ENCODE peak calls at places on chromosomes 3 and 15, in five cellular contexts. N, W, S, M and Y are unnamed samples.

GRCh38 chr3:126450219-126450618 is 25.5 kb downstream of the ZXDC start:
- DNase-seq in N (no peak), W (no peak), S (no peak), M (no peak), Y (no peak)

GRCh38 chr3:109023656-109024254 is 70.1 kb upstream of the GUCA1C start:
- DNase-seq in N (peak), W (no peak), S (peak), M (peak), Y (peak)

GRCh38 chr3:85228966-85229365 is 270.2 kb downstream of the CADM2 start:
- DNase-seq in N (no peak), W (no peak), S (no peak), M (no peak), Y (no peak)

GRCh38 chr3:8981296-8981695 is 18.0 kb upstream of the RAD18 start:
- DNase-seq in N (no peak), W (no peak), S (no peak), M (no peak), Y (no peak)

GRCh38 chr15:75695634-75696302 is 16.9 kb downstream of the CSPG4 start:
- DNase-seq in N (no peak), W (no peak), S (no peak), M (no peak), Y (no peak)

GRCh38 chr3:129829640-129830039 is 63.9 kb downstream of the TMCC1 start:
- DNase-seq in N (peak), W (no peak), S (peak), M (peak), Y (peak)

GRCh38 chr15:90683876-90684275 is 33.3 kb upstream of the BLM start:
- DNase-seq in N (no peak), W (no peak), S (no peak), M (no peak), Y (no peak)

GRCh38 chr3:153320585-153321128 is 158.6 kb downstream of the RAP2B start:
- DNase-seq in N (no peak), W (no peak), S (no peak), M (no peak), Y (no peak)

GRCh38 chr15:36844453-36845094 is 255.8 kb downstream of the MEIS2 start:
- DNase-seq in N (peak), W (no peak), S (no peak), M (no peak), Y (no peak)

GRCh38 chr3:34106879-34107278 is 308.4 kb downstream of the PDCD6IP start:
- DNase-seq in N (peak), W (no peak), S (peak), M (peak), Y (peak)

GRCh38 chr3:181278468-181279238 is 289.1 kb upstream of the DNAJC19 start:
- DNase-seq in N (no peak), W (no peak), S (no peak), M (no peak), Y (peak)

GRCh38 chr15:80587816-80588456 is 107.2 kb upstream of the ABHD17C start:
- DNase-seq in N (peak), W (no peak), S (no peak), M (peak), Y (no peak)

GRCh38 chr3:117735481-117736101 is 1026.0 kb downstream of the TUSC7 start:
- DNase-seq in N (peak), W (no peak), S (no peak), M (no peak), Y (no peak)

GRCh38 chr15:75025102-75025501 is 1.7 kb downstream of the PPCDC start:
- DNase-seq in N (no peak), W (no peak), S (no peak), M (no peak), Y (no peak)

GRCh38 chr3:48405343-48405881 is 24.5 kb downstream of the PLXNB1 start:
- DNase-seq in N (no peak), W (no peak), S (no peak), M (no peak), Y (no peak)

GRCh38 chr3:155282416-155283091 is 10.9 kb downstream of the STRIT1 start:
- DNase-seq in N (peak), W (no peak), S (peak), M (peak), Y (no peak)

GRCh38 chr3:66406186-66406585 is 94.6 kb downstream of the LRIG1 start:
- DNase-seq in N (no peak), W (no peak), S (no peak), M (no peak), Y (no peak)

GRCh38 chr3:62098646-62099365 is 274.5 kb downstream of the FEZF2 start:
- DNase-seq in N (no peak), W (no peak), S (no peak), M (no peak), Y (no peak)

GRCh38 chr15:100769975-100770340 is 109.7 kb upstream of the ALDH1A3 start:
- DNase-seq in N (no peak), W (no peak), S (no peak), M (no peak), Y (no peak)

GRCh38 chr3:122092460-122093165 is 37.5 kb downstream of the CD86 start:
- DNase-seq in N (peak), W (no peak), S (peak), M (peak), Y (peak)

GRCh38 chr3:34361921-34362320 is 563.5 kb downstream of the PDCD6IP start:
- DNase-seq in N (no peak), W (no peak), S (no peak), M (no peak), Y (no peak)

GRCh38 chr3:184250167-184250828 is 826 bp downstream of the EEF1AKMT4 start:
- DNase-seq in N (peak), W (peak), S (peak), M (peak), Y (peak)

GRCh38 chr3:186790261-186790981 is 7.0 kb downstream of the EIF4A2 start:
- DNase-seq in N (peak), W (no peak), S (peak), M (no peak), Y (peak)

GRCh38 chr3:107699682-107700081 is 176.9 kb downstream of the BBX start:
- DNase-seq in N (peak), W (no peak), S (no peak), M (no peak), Y (no peak)

GRCh38 chr3:143928056-143928455 is 43.6 kb upstream of the DIPK2A start:
- DNase-seq in N (no peak), W (no peak), S (no peak), M (no peak), Y (no peak)

GRCh38 chr15:75544273-75544862 is 34.7 kb downstream of the PTPN9 start:
- DNase-seq in N (no peak), W (no peak), S (no peak), M (no peak), Y (no peak)

GRCh38 chr3:196941846-196942225 is 492 bp downstream of the NCBP2 start:
- DNase-seq in N (peak), W (no peak), S (peak), M (peak), Y (peak)

GRCh38 chr3:40546811-40547210 is 22.1 kb downstream of the ZNF621 start:
- DNase-seq in N (peak), W (no peak), S (no peak), M (no peak), Y (peak)

GRCh38 chr3:130925628-130926027 is 31.7 kb downstream of the ATP2C1 start:
- DNase-seq in N (no peak), W (no peak), S (peak), M (peak), Y (no peak)

GRCh38 chr3:14598143-14598569 is 53.4 kb upstream of the CCDC174 start:
- DNase-seq in N (peak), W (no peak), S (peak), M (peak), Y (peak)